ENCODE peak calls at places on chromosomes 3 and 15, in ten cellular contexts. W is AG04449; Q is right atrium auricular region; N is CD8-positive, alpha-beta T cell; R is psoas muscle; G is IMR-90; A is HepG2; V is ovary; B is tibial artery; E is GM23338. X is an unnamed sample.

GRCh38 chr15:69414702-69415161 is 583 bp downstream of the KIF23 start:
- DNase-seq in W (peak), Q (peak), N (no peak), R (no peak), G (peak), A (peak), V (peak), B (peak), E (peak), X (peak)

GRCh38 chr3:39935261-39935660 is 125.9 kb downstream of the MYRIP start:
- DNase-seq in W (no peak), Q (no peak), N (no peak), R (no peak), G (no peak), A (no peak), V (no peak), B (no peak), E (no peak), X (no peak)

GRCh38 chr15:50182233-50183013 is 427 bp downstream of the SLC27A2 start:
- DNase-seq in W (no peak), Q (no peak), N (no peak), R (peak), G (peak), A (no peak), V (no peak), B (no peak), E (peak), X (no peak)

GRCh38 chr3:183653209-183654064 is 18.0 kb downstream of the KLHL24 start:
- DNase-seq in W (no peak), Q (no peak), N (no peak), R (no peak), G (no peak), A (no peak), V (no peak), B (no peak), E (peak), X (no peak)

GRCh38 chr15:32866486-32867312 is 148.9 kb downstream of the GREM1 start:
- DNase-seq in W (no peak), Q (no peak), N (no peak), R (no peak), G (peak), A (peak), V (no peak), B (no peak), E (no peak), X (no peak)

GRCh38 chr3:108590443-108590842 is 921 bp downstream of the DZIP3 start:
- DNase-seq in W (no peak), Q (no peak), N (no peak), R (no peak), G (no peak), A (peak), V (no peak), B (no peak), E (peak), X (no peak)

GRCh38 chr15:63497642-63498100 is 6.7 kb upstream of the USP3 start:
- DNase-seq in W (no peak), Q (no peak), N (peak), R (no peak), G (no peak), A (no peak), V (no peak), B (no peak), E (no peak), X (no peak)

GRCh38 chr15:75982468-75982867 is 29.8 kb downstream of the NRG4 start:
- DNase-seq in W (no peak), Q (no peak), N (no peak), R (no peak), G (no peak), A (no peak), V (no peak), B (no peak), E (peak), X (no peak)

GRCh38 chr3:118688396-118688884 is 346.2 kb downstream of the IGSF11 start:
- DNase-seq in W (no peak), Q (no peak), N (no peak), R (no peak), G (no peak), A (no peak), V (no peak), B (no peak), E (no peak), X (no peak)

GRCh38 chr15:41161336-41161735 is 45.3 kb upstream of the INO80 start:
- DNase-seq in W (no peak), Q (no peak), N (no peak), R (no peak), G (peak), A (no peak), V (no peak), B (no peak), E (no peak), X (no peak)

GRCh38 chr15:98663045-98663444 is 14.7 kb downstream of the IGF1R start:
- DNase-seq in W (no peak), Q (no peak), N (no peak), R (no peak), G (no peak), A (no peak), V (no peak), B (no peak), E (peak), X (no peak)

GRCh38 chr3:44321335-44321734 is 17.2 kb upstream of the TCAIM start:
- DNase-seq in W (no peak), Q (no peak), N (no peak), R (no peak), G (no peak), A (peak), V (no peak), B (no peak), E (no peak), X (no peak)

GRCh38 chr3:54641226-54642014 is 286.4 kb downstream of the LRTM1 start:
- DNase-seq in W (no peak), Q (no peak), N (no peak), R (no peak), G (no peak), A (no peak), V (no peak), B (no peak), E (peak), X (no peak)

GRCh38 chr3:149585401-149585726 is 72.5 kb downstream of the WWTR1 start:
- DNase-seq in W (no peak), Q (no peak), N (no peak), R (no peak), G (no peak), A (no peak), V (no peak), B (no peak), E (no peak), X (no peak)

GRCh38 chr3:135214400-135214799 is 419.3 kb downstream of the EPHB1 start:
- DNase-seq in W (no peak), Q (no peak), N (no peak), R (no peak), G (no peak), A (no peak), V (no peak), B (no peak), E (no peak), X (no peak)

GRCh38 chr3:135757421-135757820 is 208.1 kb upstream of the PPP2R3A start:
- DNase-seq in W (no peak), Q (no peak), N (no peak), R (no peak), G (no peak), A (no peak), V (no peak), B (no peak), E (no peak), X (no peak)

GRCh38 chr3:54176106-54176505 is 53.8 kb downstream of the CACNA2D3 start:
- DNase-seq in W (no peak), Q (no peak), N (no peak), R (no peak), G (no peak), A (no peak), V (no peak), B (no peak), E (no peak), X (no peak)

GRCh38 chr3:99473321-99473751 is 165.1 kb upstream of the COL8A1 start:
- DNase-seq in W (peak), Q (no peak), N (no peak), R (no peak), G (peak), A (no peak), V (no peak), B (no peak), E (no peak), X (no peak)

GRCh38 chr3:184016169-184016570 is 1.5 kb downstream of the ABCC5 start:
- DNase-seq in W (no peak), Q (no peak), N (no peak), R (no peak), G (no peak), A (no peak), V (no peak), B (no peak), E (no peak), X (no peak)

GRCh38 chr15:90954712-90955671 is at the start of gene RCCD1:
- DNase-seq in W (peak), Q (peak), N (peak), R (peak), G (peak), A (peak), V (peak), B (peak), E (peak), X (peak)

GRCh38 chr3:22318325-22318724 is 567.3 kb upstream of the ZNF385D start:
- DNase-seq in W (no peak), Q (no peak), N (no peak), R (no peak), G (no peak), A (no peak), V (no peak), B (no peak), E (no peak), X (no peak)

GRCh38 chr15:98536976-98537375 is 111.4 kb upstream of the IGF1R start:
- DNase-seq in W (no peak), Q (no peak), N (no peak), R (no peak), G (no peak), A (no peak), V (no peak), B (no peak), E (no peak), X (no peak)

GRCh38 chr3:103794656-103795055 is 1359.8 kb downstream of the ZPLD1 start:
- DNase-seq in W (no peak), Q (no peak), N (no peak), R (no peak), G (no peak), A (peak), V (no peak), B (no peak), E (peak), X (no peak)

GRCh38 chr3:106059953-106060517 is 191.2 kb upstream of the CBLB start:
- DNase-seq in W (no peak), Q (no peak), N (no peak), R (no peak), G (no peak), A (no peak), V (no peak), B (no peak), E (no peak), X (no peak)

GRCh38 chr3:14126017-14126902 is 1.4 kb downstream of the TMEM43 start:
- DNase-seq in W (no peak), Q (peak), N (no peak), R (peak), G (no peak), A (no peak), V (no peak), B (no peak), E (no peak), X (no peak)

GRCh38 chr3:188177721-188178120 is 23.8 kb downstream of the LPP start:
- DNase-seq in W (no peak), Q (no peak), N (no peak), R (no peak), G (no peak), A (no peak), V (no peak), B (no peak), E (no peak), X (no peak)

GRCh38 chr15:69060744-69061143 is 46.2 kb downstream of the NOX5 start:
- DNase-seq in W (no peak), Q (no peak), N (no peak), R (no peak), G (no peak), A (no peak), V (no peak), B (no peak), E (no peak), X (no peak)

GRCh38 chr3:41199866-41200668 is 762 bp downstream of the CTNNB1 start:
- DNase-seq in W (no peak), Q (no peak), N (peak), R (no peak), G (no peak), A (no peak), V (no peak), B (peak), E (peak), X (no peak)

GRCh38 chr3:41198526-41198925 is 779 bp upstream of the CTNNB1 start:
- DNase-seq in W (no peak), Q (no peak), N (no peak), R (no peak), G (no peak), A (peak), V (peak), B (peak), E (no peak), X (no peak)

GRCh38 chr3:41198046-41198445 is 1.3 kb upstream of the CTNNB1 start:
- DNase-seq in W (no peak), Q (no peak), N (no peak), R (no peak), G (no peak), A (no peak), V (no peak), B (no peak), E (no peak), X (no peak)

GRCh38 chr3:41200669-41201021 is 1.3 kb downstream of the CTNNB1 start:
- DNase-seq in W (no peak), Q (no peak), N (no peak), R (no peak), G (peak), A (peak), V (no peak), B (peak), E (no peak), X (no peak)

DNA sequence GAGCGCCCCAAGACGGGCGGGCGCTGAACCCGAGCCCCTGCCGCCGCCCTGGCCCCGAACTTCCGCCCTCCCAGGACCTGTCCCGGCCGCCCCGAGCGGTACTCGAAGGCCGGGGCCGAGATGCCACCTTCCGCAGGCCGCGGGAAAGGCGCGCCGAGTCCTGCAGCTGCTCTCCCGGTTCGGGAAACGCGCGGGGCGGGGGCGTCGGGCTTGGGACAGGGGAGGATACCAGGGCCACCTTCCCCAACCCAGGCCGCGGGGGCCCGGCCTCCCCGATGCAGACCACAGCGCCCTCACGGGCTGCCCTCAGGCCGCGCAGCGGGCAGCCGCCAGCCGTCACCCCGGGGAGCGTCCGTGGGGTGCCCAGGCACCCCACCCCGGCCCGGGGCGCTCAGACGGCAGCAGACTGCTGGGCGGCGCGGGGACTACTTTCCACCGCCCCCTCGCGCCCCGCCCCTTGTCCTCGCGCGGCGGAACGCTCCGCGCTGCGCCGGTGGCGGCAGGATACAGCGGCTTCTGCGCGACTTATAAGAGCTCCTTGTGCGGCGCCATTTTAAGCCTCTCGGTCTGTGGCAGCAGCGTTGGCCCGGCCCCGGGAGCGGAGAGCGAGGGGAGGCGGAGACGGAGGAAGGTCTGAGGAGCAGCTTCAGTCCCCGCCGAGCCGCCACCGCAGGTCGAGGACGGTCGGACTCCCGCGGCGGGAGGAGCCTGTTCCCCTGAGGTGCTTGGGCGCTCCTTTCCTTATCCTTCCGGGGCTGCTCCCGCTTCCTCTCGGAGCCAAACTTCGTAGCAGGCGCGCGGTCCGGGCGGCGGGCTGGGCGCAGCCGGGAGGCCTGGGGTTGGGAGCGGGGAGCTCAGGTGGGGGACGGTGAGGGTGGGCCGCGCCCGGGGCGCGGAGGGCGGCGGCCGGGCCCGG is at the start of gene CTNNB1:
- DNase-seq in W (peak), Q (peak), N (peak), R (peak), G (peak), A (peak), V (peak), B (peak), E (peak), X (peak)
- TF ChIP-seq CTCF in W (no peak), Q (peak), N (no peak), R (peak), G (no peak), A (no peak), V (peak), B (peak), E (no peak), X (no peak)

DNA sequence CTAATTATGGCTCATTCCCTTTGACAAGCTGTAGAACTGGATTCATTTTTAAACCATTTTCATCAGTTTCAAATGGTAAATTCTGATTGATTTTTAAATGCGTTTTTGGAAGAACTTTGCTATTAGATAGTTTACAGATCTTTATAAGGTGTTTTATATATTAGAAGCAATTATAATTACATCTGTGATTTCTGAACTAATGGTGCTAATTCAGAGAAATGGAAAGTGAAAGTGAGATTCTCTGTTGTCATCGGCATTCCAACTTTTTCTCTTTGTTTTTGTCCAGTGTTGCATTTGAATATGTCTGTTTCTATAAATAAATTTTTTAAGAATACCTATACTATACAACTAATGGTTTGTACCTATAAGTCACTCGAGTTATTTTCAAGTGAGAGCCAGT is 62.7 kb downstream of the PXYLP1 start:
- DNase-seq in W (no peak), Q (no peak), N (no peak), R (no peak), G (no peak), A (no peak), V (no peak), B (no peak), E (no peak), X (no peak)
- H3K4me3 ChIP-seq in W (no peak), Q (peak), N (peak), R (peak), G (no peak), A (no peak), V (peak), B (peak), E (no peak), X (no peak)

GRCh38 chr3:37745079-37745478 is 116.6 kb upstream of the CTDSPL start:
- DNase-seq in W (no peak), Q (no peak), N (no peak), R (no peak), G (no peak), A (no peak), V (no peak), B (no peak), E (no peak), X (no peak)
- TF ChIP-seq CTCF in W (no peak), Q (no peak), N (no peak), R (no peak), G (no peak), A (no peak), V (no peak), B (no peak), E (no peak), X (no peak)

GRCh38 chr3:62414786-62415185 is 41.4 kb upstream of the FEZF2 start:
- DNase-seq in W (no peak), Q (no peak), N (no peak), R (no peak), G (no peak), A (no peak), V (no peak), B (no peak), E (peak), X (no peak)
- H3K4me3 ChIP-seq in W (no peak), Q (no peak), N (no peak), R (no peak), G (no peak), A (no peak), V (no peak), B (no peak), E (peak), X (no peak)

GRCh38 chr15:92899910-92900711 is at the start of gene CHD2:
- DNase-seq in W (no peak), Q (peak), N (peak), R (peak), G (peak), A (peak), V (peak), B (no peak), E (peak), X (no peak)
- TF ChIP-seq CTCF in W (no peak), Q (no peak), N (no peak), R (no peak), G (peak), A (peak), V (peak), B (no peak), E (no peak), X (no peak)

DNA sequence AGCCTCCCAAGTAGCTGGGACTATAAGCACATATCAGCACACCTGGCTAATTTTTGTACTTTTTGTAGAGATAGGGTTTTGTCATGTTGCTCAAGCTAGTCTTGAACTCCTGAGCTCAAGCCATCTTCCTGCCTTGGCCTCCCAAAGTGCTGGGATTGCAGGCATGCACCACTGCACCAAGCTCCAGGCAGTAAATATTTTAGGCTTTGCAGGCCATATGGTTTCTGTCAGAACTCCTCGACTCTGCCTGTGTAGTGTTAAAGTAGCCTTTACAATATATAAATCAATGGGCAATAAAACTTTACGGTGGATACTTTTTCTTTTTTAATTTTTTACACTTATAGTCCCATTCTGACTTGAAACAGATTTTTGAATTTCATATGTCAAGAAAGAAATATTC is 41.6 kb downstream of the DAG1 start:
- DNase-seq in W (no peak), Q (no peak), N (no peak), R (no peak), G (no peak), A (no peak), V (no peak), B (no peak), E (no peak), X (no peak)
- H3K4me3 ChIP-seq in W (no peak), Q (no peak), N (no peak), R (no peak), G (no peak), A (no peak), V (no peak), B (no peak), E (no peak), X (no peak)

GRCh38 chr15:81526029-81526428 is 152.0 kb upstream of the TMC3 start:
- DNase-seq in W (no peak), Q (no peak), N (no peak), R (no peak), G (no peak), A (no peak), V (no peak), B (no peak), E (no peak), X (no peak)

GRCh38 chr15:81524496-81524895 is 150.5 kb upstream of the TMC3 start:
- DNase-seq in W (no peak), Q (no peak), N (no peak), R (no peak), G (no peak), A (no peak), V (no peak), B (no peak), E (no peak), X (no peak)

GRCh38 chr15:81520480-81520879 is 146.5 kb upstream of the TMC3 start:
- DNase-seq in W (no peak), Q (no peak), N (no peak), R (no peak), G (no peak), A (no peak), V (no peak), B (no peak), E (no peak), X (no peak)

GRCh38 chr15:81529444-81529950 is 155.5 kb upstream of the TMC3 start:
- DNase-seq in W (no peak), Q (no peak), N (no peak), R (no peak), G (no peak), A (no peak), V (no peak), B (no peak), E (no peak), X (no peak)

DNA sequence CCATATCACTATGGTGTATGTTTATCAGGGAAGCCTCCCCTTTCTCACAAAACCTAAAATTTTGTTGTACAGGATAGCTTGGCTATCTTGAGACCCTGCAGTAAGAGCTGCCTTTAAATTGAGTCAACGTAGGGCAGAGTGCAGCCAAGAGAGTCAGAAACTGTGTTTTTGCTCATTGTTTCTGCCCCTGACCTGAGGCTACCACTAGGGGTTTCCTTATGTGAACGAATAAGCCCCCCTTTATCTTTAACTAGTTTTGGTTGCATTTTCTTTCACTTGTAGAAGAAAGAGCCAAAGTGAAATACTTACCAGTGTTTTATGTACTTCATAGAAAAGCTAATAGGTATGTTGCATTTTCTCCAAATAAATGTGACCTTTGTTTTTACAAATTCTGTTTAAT is 149.9 kb upstream of the TMC3 start:
- DNase-seq in W (no peak), Q (no peak), N (no peak), R (no peak), G (no peak), A (no peak), V (no peak), B (no peak), E (peak), X (no peak)
- TF ChIP-seq CTCF in W (no peak), Q (no peak), N (no peak), R (no peak), G (no peak), A (no peak), V (no peak), B (no peak), E (peak), X (no peak)